ENCODE peak calls at places on chromosome 16, in nine cellular contexts. One of them, this sample, is unnamed.

GRCh38 chr16:29114476-29115012 is 129.7 kb downstream of the LAT start:
- DNase-seq in GM13977: no peak
- DNase-seq in amniotic stem cell: no peak
- DNase-seq in anterior cingulate cortex: no peak
- DNase-seq in ACHN: no peak
- DNase-seq in GM03348: no peak
- DNase-seq in naive thymus-derived CD4-positive, alpha-beta T cell: no peak
- DNase-seq in psoas muscle: no peak
- DNase-seq in NCI-H1048: no peak
- DNase-seq in this sample: no peak

GRCh38 chr16:56193951-56194726 is 2.9 kb downstream of the GNAO1 start:
- DNase-seq in GM13977: peak
- DNase-seq in amniotic stem cell: peak
- DNase-seq in anterior cingulate cortex: peak
- DNase-seq in ACHN: peak
- DNase-seq in GM03348: peak
- DNase-seq in naive thymus-derived CD4-positive, alpha-beta T cell: peak
- DNase-seq in psoas muscle: peak
- DNase-seq in NCI-H1048: no peak
- DNase-seq in this sample: no peak

GRCh38 chr16:58348986-58349385 is 43.3 kb upstream of the GINS3 start:
- DNase-seq in GM13977: no peak
- DNase-seq in amniotic stem cell: no peak
- DNase-seq in anterior cingulate cortex: no peak
- DNase-seq in ACHN: no peak
- DNase-seq in GM03348: no peak
- DNase-seq in naive thymus-derived CD4-positive, alpha-beta T cell: no peak
- DNase-seq in psoas muscle: no peak
- DNase-seq in NCI-H1048: no peak
- DNase-seq in this sample: no peak

GRCh38 chr16:53600076-53600475 is 97.1 kb upstream of the AKTIP start:
- DNase-seq in GM13977: no peak
- DNase-seq in amniotic stem cell: no peak
- DNase-seq in anterior cingulate cortex: no peak
- DNase-seq in ACHN: no peak
- DNase-seq in GM03348: peak
- DNase-seq in naive thymus-derived CD4-positive, alpha-beta T cell: no peak
- DNase-seq in psoas muscle: no peak
- DNase-seq in NCI-H1048: no peak
- DNase-seq in this sample: no peak

GRCh38 chr16:57610611-57611010 is 17.8 kb upstream of the ADGRG1 start:
- DNase-seq in GM13977: no peak
- DNase-seq in amniotic stem cell: no peak
- DNase-seq in anterior cingulate cortex: no peak
- DNase-seq in ACHN: no peak
- DNase-seq in GM03348: no peak
- DNase-seq in naive thymus-derived CD4-positive, alpha-beta T cell: no peak
- DNase-seq in psoas muscle: no peak
- DNase-seq in NCI-H1048: no peak
- DNase-seq in this sample: no peak

GRCh38 chr16:11004351-11004750 is 60.0 kb downstream of the CLEC16A start:
- DNase-seq in GM13977: no peak
- DNase-seq in amniotic stem cell: no peak
- DNase-seq in anterior cingulate cortex: no peak
- DNase-seq in ACHN: no peak
- DNase-seq in GM03348: peak
- DNase-seq in naive thymus-derived CD4-positive, alpha-beta T cell: no peak
- DNase-seq in psoas muscle: no peak
- DNase-seq in NCI-H1048: no peak
- DNase-seq in this sample: no peak

GRCh38 chr16:31869511-31870201 is 4.0 kb upstream of the ZNF267 start:
- DNase-seq in GM13977: peak
- DNase-seq in amniotic stem cell: peak
- DNase-seq in anterior cingulate cortex: no peak
- DNase-seq in ACHN: peak
- DNase-seq in GM03348: peak
- DNase-seq in naive thymus-derived CD4-positive, alpha-beta T cell: peak
- DNase-seq in psoas muscle: no peak
- DNase-seq in NCI-H1048: no peak
- DNase-seq in this sample: no peak

GRCh38 chr16:19315889-19316288 is 30.4 kb downstream of the CLEC19A start:
- DNase-seq in GM13977: no peak
- DNase-seq in amniotic stem cell: no peak
- DNase-seq in anterior cingulate cortex: no peak
- DNase-seq in ACHN: no peak
- DNase-seq in GM03348: no peak
- DNase-seq in naive thymus-derived CD4-positive, alpha-beta T cell: no peak
- DNase-seq in psoas muscle: no peak
- DNase-seq in NCI-H1048: no peak
- DNase-seq in this sample: no peak

GRCh38 chr16:66248096-66248495 is 118.4 kb upstream of the CDH5 start:
- DNase-seq in GM13977: no peak
- DNase-seq in amniotic stem cell: no peak
- DNase-seq in anterior cingulate cortex: no peak
- DNase-seq in ACHN: no peak
- DNase-seq in GM03348: peak
- DNase-seq in naive thymus-derived CD4-positive, alpha-beta T cell: no peak
- DNase-seq in psoas muscle: peak
- DNase-seq in NCI-H1048: no peak
- DNase-seq in this sample: no peak

GRCh38 chr16:19700319-19700781 is 17.7 kb downstream of the KNOP1 start:
- DNase-seq in GM13977: no peak
- DNase-seq in amniotic stem cell: no peak
- DNase-seq in anterior cingulate cortex: no peak
- DNase-seq in ACHN: peak
- DNase-seq in GM03348: peak
- DNase-seq in naive thymus-derived CD4-positive, alpha-beta T cell: no peak
- DNase-seq in psoas muscle: no peak
- DNase-seq in NCI-H1048: no peak
- DNase-seq in this sample: no peak

GRCh38 chr16:65312795-65313194 is 190.9 kb upstream of the CDH11 start:
- DNase-seq in GM13977: no peak
- DNase-seq in amniotic stem cell: no peak
- DNase-seq in anterior cingulate cortex: no peak
- DNase-seq in ACHN: no peak
- DNase-seq in GM03348: peak
- DNase-seq in naive thymus-derived CD4-positive, alpha-beta T cell: no peak
- DNase-seq in psoas muscle: no peak
- DNase-seq in NCI-H1048: no peak
- DNase-seq in this sample: no peak

GRCh38 chr16:17518441-17518840 is 47.7 kb upstream of the XYLT1 start:
- DNase-seq in GM13977: no peak
- DNase-seq in amniotic stem cell: peak
- DNase-seq in anterior cingulate cortex: no peak
- DNase-seq in ACHN: no peak
- DNase-seq in GM03348: peak
- DNase-seq in naive thymus-derived CD4-positive, alpha-beta T cell: no peak
- DNase-seq in psoas muscle: no peak
- DNase-seq in NCI-H1048: no peak
- DNase-seq in this sample: no peak

GRCh38 chr16:70250748-70251650 is 741 bp downstream of the EXOSC6 start:
- DNase-seq in GM13977: peak
- DNase-seq in amniotic stem cell: no peak
- DNase-seq in anterior cingulate cortex: no peak
- DNase-seq in ACHN: peak
- DNase-seq in GM03348: peak
- DNase-seq in naive thymus-derived CD4-positive, alpha-beta T cell: no peak
- DNase-seq in psoas muscle: peak
- DNase-seq in NCI-H1048: no peak
- DNase-seq in this sample: no peak

GRCh38 chr16:58031016-58031800 is 5.7 kb downstream of the MMP15 start:
- DNase-seq in GM13977: peak
- DNase-seq in amniotic stem cell: no peak
- DNase-seq in anterior cingulate cortex: no peak
- DNase-seq in ACHN: no peak
- DNase-seq in GM03348: no peak
- DNase-seq in naive thymus-derived CD4-positive, alpha-beta T cell: no peak
- DNase-seq in psoas muscle: no peak
- DNase-seq in NCI-H1048: no peak
- DNase-seq in this sample: no peak

GRCh38 chr16:47574091-47575054 is 113.2 kb downstream of the PHKB start:
- DNase-seq in GM13977: no peak
- DNase-seq in amniotic stem cell: no peak
- DNase-seq in anterior cingulate cortex: no peak
- DNase-seq in ACHN: peak
- DNase-seq in GM03348: peak
- DNase-seq in naive thymus-derived CD4-positive, alpha-beta T cell: no peak
- DNase-seq in psoas muscle: no peak
- DNase-seq in NCI-H1048: peak
- DNase-seq in this sample: peak

GRCh38 chr16:84699147-84699711 is 571 bp upstream of the USP10 start:
- DNase-seq in GM13977: no peak
- DNase-seq in amniotic stem cell: no peak
- DNase-seq in anterior cingulate cortex: peak
- DNase-seq in ACHN: peak
- DNase-seq in GM03348: no peak
- DNase-seq in naive thymus-derived CD4-positive, alpha-beta T cell: no peak
- DNase-seq in psoas muscle: no peak
- DNase-seq in NCI-H1048: no peak
- DNase-seq in this sample: no peak

GRCh38 chr16:22621571-22622148 is 111.0 kb downstream of the NPIPB5 start:
- DNase-seq in GM13977: no peak
- DNase-seq in amniotic stem cell: no peak
- DNase-seq in anterior cingulate cortex: no peak
- DNase-seq in ACHN: no peak
- DNase-seq in GM03348: no peak
- DNase-seq in naive thymus-derived CD4-positive, alpha-beta T cell: no peak
- DNase-seq in psoas muscle: no peak
- DNase-seq in NCI-H1048: no peak
- DNase-seq in this sample: no peak

GRCh38 chr16:79286646-79287423 is 313.7 kb downstream of the MAF start:
- DNase-seq in GM13977: peak
- DNase-seq in amniotic stem cell: no peak
- DNase-seq in anterior cingulate cortex: peak
- DNase-seq in ACHN: no peak
- DNase-seq in GM03348: no peak
- DNase-seq in naive thymus-derived CD4-positive, alpha-beta T cell: no peak
- DNase-seq in psoas muscle: peak
- DNase-seq in NCI-H1048: no peak
- DNase-seq in this sample: no peak

GRCh38 chr16:7628981-7629380 is 296.3 kb downstream of the RBFOX1 start:
- DNase-seq in GM13977: no peak
- DNase-seq in amniotic stem cell: no peak
- DNase-seq in anterior cingulate cortex: no peak
- DNase-seq in ACHN: no peak
- DNase-seq in GM03348: no peak
- DNase-seq in naive thymus-derived CD4-positive, alpha-beta T cell: no peak
- DNase-seq in psoas muscle: no peak
- DNase-seq in NCI-H1048: no peak
- DNase-seq in this sample: no peak

GRCh38 chr16:1990336-1991134 is 765 bp downstream of the SYNGR3 start:
- DNase-seq in GM13977: peak
- DNase-seq in amniotic stem cell: no peak
- DNase-seq in anterior cingulate cortex: no peak
- DNase-seq in ACHN: peak
- DNase-seq in GM03348: no peak
- DNase-seq in naive thymus-derived CD4-positive, alpha-beta T cell: no peak
- DNase-seq in psoas muscle: no peak
- DNase-seq in NCI-H1048: no peak
- DNase-seq in this sample: no peak

GRCh38 chr16:24626251-24626650 is 86.9 kb downstream of the RBBP6 start:
- DNase-seq in GM13977: no peak
- DNase-seq in amniotic stem cell: peak
- DNase-seq in anterior cingulate cortex: no peak
- DNase-seq in ACHN: no peak
- DNase-seq in GM03348: peak
- DNase-seq in naive thymus-derived CD4-positive, alpha-beta T cell: no peak
- DNase-seq in psoas muscle: no peak
- DNase-seq in NCI-H1048: no peak
- DNase-seq in this sample: no peak

GRCh38 chr16:85715169-85716015 is 26.6 kb upstream of the GINS2 start:
- DNase-seq in GM13977: no peak
- DNase-seq in amniotic stem cell: no peak
- DNase-seq in anterior cingulate cortex: no peak
- DNase-seq in ACHN: no peak
- DNase-seq in GM03348: no peak
- DNase-seq in naive thymus-derived CD4-positive, alpha-beta T cell: no peak
- DNase-seq in psoas muscle: no peak
- DNase-seq in NCI-H1048: no peak
- DNase-seq in this sample: no peak

GRCh38 chr16:17476414-17477259 is 5.9 kb upstream of the XYLT1 start:
- DNase-seq in GM13977: peak
- DNase-seq in amniotic stem cell: peak
- DNase-seq in anterior cingulate cortex: no peak
- DNase-seq in ACHN: peak
- DNase-seq in GM03348: peak
- DNase-seq in naive thymus-derived CD4-positive, alpha-beta T cell: peak
- DNase-seq in psoas muscle: no peak
- DNase-seq in NCI-H1048: no peak
- DNase-seq in this sample: no peak

GRCh38 chr16:75266738-75267630 is 15.6 kb upstream of the BCAR1 start:
- DNase-seq in GM13977: no peak
- DNase-seq in amniotic stem cell: no peak
- DNase-seq in anterior cingulate cortex: peak
- DNase-seq in ACHN: no peak
- DNase-seq in GM03348: no peak
- DNase-seq in naive thymus-derived CD4-positive, alpha-beta T cell: no peak
- DNase-seq in psoas muscle: no peak
- DNase-seq in NCI-H1048: no peak
- DNase-seq in this sample: no peak

GRCh38 chr16:46891910-46892309 is 7.7 kb downstream of the GPT2 start:
- DNase-seq in GM13977: no peak
- DNase-seq in amniotic stem cell: no peak
- DNase-seq in anterior cingulate cortex: no peak
- DNase-seq in ACHN: no peak
- DNase-seq in GM03348: no peak
- DNase-seq in naive thymus-derived CD4-positive, alpha-beta T cell: no peak
- DNase-seq in psoas muscle: no peak
- DNase-seq in NCI-H1048: no peak
- DNase-seq in this sample: no peak

This sample was measured in HS-27A.